ENCODE peak calls at places on chromosomes 5 and 9, in six cellular contexts. E is A549; H is suprapubic skin; N is CD4-positive, alpha-beta T cell; K is right lobe of liver; V is foreskin fibroblast. O is an unnamed sample.

GRCh38 chr9:101128623-101129022 is 100.1 kb downstream of the PLPPR1 start:
- DNase-seq in N (no peak), V (no peak), E (no peak), K (no peak), H (no peak), O (no peak)

GRCh38 chr5:172533399-172534228 is 79.3 kb upstream of the SH3PXD2B start:
- DNase-seq in K (no peak), E (no peak), V (peak; percentile 19), N (no peak), H (peak; percentile 51), O (no peak)

GRCh38 chr5:79333852-79334557 is 98.1 kb downstream of the JMY start:
- DNase-seq in N (no peak), K (no peak), E (no peak), V (no peak), H (no peak), O (no peak)

GRCh38 chr9:114224247-114224610 is 68.9 kb downstream of the COL27A1 start:
- DNase-seq in H (no peak), E (peak; percentile 58), K (no peak), N (no peak), V (peak; percentile 86), O (no peak)

GRCh38 chr5:173452506-173452905 is 124.3 kb upstream of the STC2 start:
- DNase-seq in H (no peak), V (no peak), K (no peak), N (no peak), E (no peak), O (no peak)

GRCh38 chr5:175659546-175660248 is 1.8 kb downstream of the HRH2 start:
- DNase-seq in K (no peak), N (no peak), V (no peak), H (no peak), E (no peak), O (no peak)

GRCh38 chr5:90866915-90867715 is 308.5 kb downstream of the ADGRV1 start:
- DNase-seq in E (peak; percentile 48), V (peak; percentile 38), H (no peak), N (no peak), K (no peak), O (no peak)

GRCh38 chr9:96031366-96031824 is 155.9 kb downstream of the ERCC6L2 start:
- DNase-seq in H (no peak), K (peak; percentile 91), E (peak; percentile 82), N (no peak), V (peak; percentile 23), O (no peak)

GRCh38 chr5:17180957-17181723 is 36.3 kb upstream of the BASP1 start:
- DNase-seq in N (no peak), E (peak; percentile 95), K (no peak), H (no peak), V (peak; percentile 92), O (no peak)

GRCh38 chr5:10856646-10857332 is 95.8 kb upstream of the DAP start:
- DNase-seq in H (no peak), K (no peak), V (peak; percentile 72), E (peak; percentile 14), N (no peak), O (peak; percentile 23)

GRCh38 chr9:97628668-97629067 is 4.5 kb downstream of the TSTD2 start:
- DNase-seq in H (no peak), E (no peak), N (no peak), V (no peak), K (no peak), O (no peak)

GRCh38 chr5:106882035-106882434 is 788.7 kb downstream of the EFNA5 start:
- DNase-seq in V (no peak), H (no peak), N (no peak), E (no peak), K (no peak), O (no peak)

GRCh38 chr5:106876665-106877194 is 794.0 kb downstream of the EFNA5 start:
- DNase-seq in H (no peak), N (no peak), K (no peak), V (no peak), E (peak; percentile 54), O (no peak)

GRCh38 chr5:106877881-106878280 is 792.9 kb downstream of the EFNA5 start:
- DNase-seq in V (no peak), N (no peak), K (no peak), E (no peak), H (no peak), O (no peak)

GRCh38 chr5:106876298-106876622 is 794.5 kb downstream of the EFNA5 start:
- DNase-seq in N (no peak), K (no peak), V (no peak), H (no peak), E (no peak), O (no peak)

GRCh38 chr5:106880656-106881055 is 790.1 kb downstream of the EFNA5 start:
- DNase-seq in H (no peak), N (no peak), K (no peak), E (no peak), V (no peak), O (no peak)
- TF ChIP-seq CTCF in H (no peak), N (no peak), K (no peak), E (no peak), V (no peak), O (no peak)

DNA sequence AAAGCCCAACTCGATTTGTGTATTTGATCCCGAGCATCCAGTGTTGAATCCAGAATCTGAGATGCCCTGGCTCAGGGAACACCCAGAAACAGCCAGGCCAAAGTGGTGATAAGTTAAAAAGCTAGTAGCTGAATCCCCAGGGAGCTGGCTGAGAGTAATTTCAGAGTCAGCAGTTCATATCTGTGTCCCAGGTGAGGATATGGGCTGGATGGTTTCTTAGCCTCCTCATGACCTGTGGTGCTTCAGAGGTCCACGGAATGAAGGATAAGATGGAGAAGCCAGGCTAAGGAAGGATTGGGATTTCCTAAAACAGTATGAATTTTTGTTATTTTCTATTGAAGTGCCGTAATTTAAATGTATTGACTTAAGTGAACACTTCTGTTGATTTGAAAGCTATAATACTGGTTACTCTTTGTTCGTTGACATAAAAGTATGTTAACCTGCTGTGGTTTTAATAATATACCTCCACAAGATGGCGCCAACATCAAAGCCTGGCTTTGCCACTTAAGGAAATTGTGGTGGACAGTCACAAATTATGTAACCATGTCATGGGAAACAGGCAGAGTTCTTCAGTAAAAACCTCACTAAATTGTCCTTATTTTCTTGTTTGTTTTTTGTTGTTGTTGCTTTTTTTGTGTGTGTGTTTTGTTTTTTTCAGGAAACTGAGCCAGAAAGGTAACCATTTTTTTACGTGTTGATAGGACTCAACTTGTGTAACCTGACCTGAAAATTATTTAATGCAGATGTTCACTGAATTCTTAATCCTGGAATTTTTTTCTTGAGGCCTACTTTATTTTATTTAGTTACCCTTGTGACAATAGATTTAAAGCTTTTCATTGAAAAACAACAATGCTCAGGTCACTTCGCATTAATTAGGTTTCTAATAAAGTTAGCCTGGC is 11.4 kb downstream of the MTAP start:
- DNase-seq in K (no peak), E (peak; percentile 85), V (peak; percentile 87), N (peak; percentile 40), H (no peak), O (no peak)
- TF ChIP-seq CTCF in K (peak; percentile 82), E (peak; percentile 96), V (peak; percentile 49), N (peak; percentile 82), H (peak; percentile 71), O (no peak)

DNA sequence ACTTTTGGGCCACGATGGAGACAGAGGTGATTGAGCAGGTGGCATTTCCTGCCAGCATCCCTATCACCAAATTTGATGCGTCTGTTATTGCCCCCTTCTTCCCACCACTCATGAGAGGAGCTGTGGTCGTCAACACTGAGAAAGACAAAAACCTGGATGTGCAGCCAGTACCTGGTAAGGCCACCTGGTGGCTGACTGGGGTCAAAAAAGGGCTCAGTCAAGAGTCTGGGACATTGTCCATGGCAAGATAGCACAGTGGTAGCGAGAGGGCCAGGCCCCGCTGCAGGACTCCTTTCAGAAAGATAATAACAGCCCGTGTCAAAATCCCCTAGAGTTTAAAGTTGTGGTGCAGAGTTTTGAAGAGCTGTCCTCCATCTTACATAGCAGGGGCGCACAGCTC is 40.8 kb downstream of the CSF1R start:
- DNase-seq in V (no peak), N (no peak), H (no peak), K (no peak), E (no peak), O (no peak)
- TF ChIP-seq CTCF in V (no peak), N (no peak), H (no peak), K (no peak), E (no peak), O (no peak)

GRCh38 chr9:127311239-127311741 is 46.7 kb downstream of the GARNL3 start:
- DNase-seq in E (peak; percentile 60), K (no peak), N (no peak), H (no peak), V (peak; percentile 91), O (no peak)
- TF ChIP-seq CTCF in E (peak; percentile 84), K (peak; percentile 61), N (peak; percentile 34), H (no peak), V (peak; percentile 54), O (no peak)

GRCh38 chr5:116557669-116558271 is 16.9 kb downstream of the SEMA6A start:
- DNase-seq in K (no peak), N (no peak), V (peak; percentile 41), H (no peak), E (peak; percentile 33), O (no peak)
- TF ChIP-seq CTCF in K (peak; percentile 63), N (no peak), V (peak; percentile 49), H (peak; percentile 2), E (peak; percentile 69), O (no peak)